ENCODE peak calls at places on chromosomes 11 and 22, in eight cellular contexts. O is NB4, C is BJ, N is Caco-2, X is fibroblast of pulmonary artery, A is spleen, Q is Peyer's patch, Z is upper lobe of right lung. I is an unnamed sample.

GRCh38 chr11:74675761-74676160 is 55.5 kb downstream of the CHRDL2 start:
- DNase-seq in Z (no peak), Q (no peak), X (no peak), O (no peak), N (no peak), A (no peak), C (no peak), I (no peak)

GRCh38 chr22:49983148-49984042 is 22.8 kb downstream of the PIM3 start:
- DNase-seq in X (no peak), Q (peak), Z (peak), N (peak), C (no peak), A (peak), O (no peak), I (no peak)

GRCh38 chr11:11845066-11845465 is 3.3 kb downstream of the USP47 start:
- DNase-seq in C (no peak), O (no peak), Q (no peak), X (no peak), A (no peak), N (peak), Z (no peak), I (no peak)

GRCh38 chr11:108733479-108734116 is 68.7 kb downstream of the DDX10 start:
- DNase-seq in Z (no peak), O (peak), N (no peak), A (no peak), C (peak), Q (no peak), X (peak), I (peak)

GRCh38 chr22:50701428-50702154 is 29.0 kb downstream of the SHANK3 start:
- DNase-seq in O (no peak), Q (peak), Z (peak), X (no peak), A (no peak), N (no peak), C (no peak), I (no peak)

GRCh38 chr11:47267858-47268257 is 2.1 kb upstream of the MADD start:
- DNase-seq in Q (no peak), N (no peak), Z (peak), A (no peak), O (peak), X (no peak), C (no peak), I (no peak)

GRCh38 chr22:46055851-46056168 is 78.8 kb upstream of the WNT7B start:
- DNase-seq in C (no peak), Z (no peak), X (no peak), A (no peak), Q (no peak), O (no peak), N (no peak), I (no peak)

GRCh38 chr22:23263651-23264555 is 83.6 kb downstream of the BCR start:
- DNase-seq in Z (no peak), A (peak), O (peak), C (no peak), Q (no peak), X (no peak), N (no peak), I (no peak)

GRCh38 chr11:73402834-73403185 is 26.6 kb downstream of the RELT start:
- DNase-seq in Z (no peak), C (no peak), O (peak), N (peak), Q (no peak), A (no peak), X (peak), I (no peak)
- TF ChIP-seq CTCF in Z (no peak), C (peak), O (peak), N (peak), Q (peak), A (no peak), X (peak), I (peak)

GRCh38 chr11:95520765-95521542 is 268.6 kb downstream of the FAM76B start:
- DNase-seq in O (no peak), Z (no peak), X (peak), Q (no peak), A (no peak), N (no peak), C (no peak), I (no peak)
- H3K4me3 ChIP-seq in O (no peak), Z (no peak), X (no peak), Q (no peak), A (no peak), N (no peak), C (no peak), I (no peak)

DNA sequence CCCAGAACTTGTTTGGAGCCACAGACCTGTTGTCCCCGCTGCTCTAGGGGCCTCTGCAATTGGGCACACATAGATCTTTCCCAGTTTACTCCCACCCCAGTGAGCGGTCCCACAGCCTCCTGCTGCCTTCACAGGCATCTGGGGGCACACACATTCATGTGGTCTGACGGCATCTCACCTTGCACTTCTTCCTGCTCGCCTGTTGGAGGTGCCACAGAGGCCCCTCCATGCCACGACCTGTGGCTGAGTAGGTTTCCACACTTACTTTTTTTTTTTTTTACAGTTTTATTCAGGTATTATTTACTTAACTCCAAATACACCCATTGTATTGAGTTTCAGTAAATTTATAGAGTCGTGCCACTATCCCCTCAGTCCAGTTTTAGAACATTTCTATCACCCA is 68.9 kb upstream of the SEPTIN5 start:
- DNase-seq in A (no peak), N (no peak), C (no peak), Z (no peak), Q (no peak), O (peak), X (no peak), I (no peak)
- TF ChIP-seq CTCF in A (no peak), N (no peak), C (no peak), Z (no peak), Q (no peak), O (no peak), X (no peak), I (no peak)

DNA sequence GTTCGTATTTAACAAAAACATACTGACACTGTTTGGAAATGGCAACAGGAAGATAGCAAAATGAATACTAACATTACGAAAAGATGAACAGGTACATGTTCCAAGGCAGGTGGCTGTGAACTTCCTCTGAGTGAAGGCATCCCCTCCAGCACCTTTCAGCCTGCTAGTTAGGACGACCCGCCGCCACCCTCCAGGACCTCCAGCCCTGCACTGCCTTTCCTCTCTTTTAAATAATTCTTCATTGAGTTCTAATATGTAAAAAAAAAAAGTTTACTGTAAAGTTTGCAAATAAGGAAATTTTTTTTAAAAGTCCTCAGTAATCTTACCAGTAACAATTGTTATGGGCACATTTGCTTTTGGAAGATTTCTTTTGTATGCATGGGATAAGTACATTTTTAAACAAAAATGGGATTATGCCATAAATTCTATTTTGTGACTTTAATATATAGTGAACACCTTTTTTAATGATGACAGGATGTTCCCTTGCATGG is 6.0 kb downstream of the NEAT1 start:
- DNase-seq in N (no peak), X (no peak), Q (peak), C (no peak), A (peak), O (no peak), Z (peak), I (no peak)
- H3K4me3 ChIP-seq in N (no peak), X (peak), Q (peak), C (peak), A (peak), O (peak), Z (peak), I (peak)

GRCh38 chr11:116835791-116836647 is 1.4 kb downstream of the APOA1 start:
- DNase-seq in A (peak), X (peak), Q (peak), O (peak), C (peak), N (peak), Z (peak), I (peak)
- TF ChIP-seq CTCF in A (peak), X (peak), Q (peak), O (peak), C (peak), N (peak), Z (peak), I (peak)

DNA sequence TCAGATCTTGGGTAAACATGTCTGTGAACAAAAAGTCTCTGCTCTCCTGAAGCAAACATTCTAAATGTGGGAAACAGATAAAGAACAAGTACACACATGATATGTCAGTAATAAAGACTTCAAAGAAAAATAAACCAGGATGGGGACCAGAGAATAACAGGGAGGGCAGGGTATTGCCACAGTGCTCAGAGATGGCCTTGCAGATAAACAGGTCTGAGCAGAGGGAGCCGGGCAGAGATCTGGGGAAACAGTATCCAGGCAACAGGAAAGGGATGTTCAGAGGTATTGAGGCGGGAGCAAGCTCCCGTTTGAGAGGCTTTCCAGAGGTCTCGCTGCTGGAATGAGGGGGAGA is 2.9 kb downstream of the CCDC86 start:
- DNase-seq in X (no peak), N (peak), Q (no peak), Z (no peak), C (no peak), O (no peak), A (no peak), I (no peak)
- H3K4me3 ChIP-seq in X (peak), N (no peak), Q (no peak), Z (no peak), C (no peak), O (peak), A (no peak), I (no peak)

DNA sequence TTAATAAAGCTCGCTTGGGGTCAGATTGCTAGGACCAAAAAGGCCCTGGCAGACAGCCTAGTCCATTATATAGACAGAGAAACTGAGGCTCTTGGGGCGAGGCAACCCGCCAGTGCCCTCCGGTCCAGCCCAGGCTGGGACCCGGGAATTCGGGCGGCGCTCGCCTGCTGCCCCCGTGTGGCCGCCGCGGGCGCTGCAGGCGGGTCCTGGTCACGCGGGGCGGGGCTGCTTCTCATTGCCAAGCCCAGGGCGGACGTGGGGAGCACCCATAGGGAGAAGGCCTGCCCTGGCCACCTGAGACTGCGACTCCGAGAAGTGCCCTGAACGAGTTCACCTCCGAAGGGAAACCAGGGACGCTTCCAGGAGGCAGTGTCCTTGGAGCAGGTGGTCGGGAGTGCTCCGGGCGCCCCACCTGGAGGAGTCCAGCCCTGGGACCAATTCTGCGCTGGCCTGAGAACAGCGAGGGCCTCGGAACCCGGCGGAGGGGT is 36.0 kb upstream of the CSNK1E start:
- DNase-seq in O (peak), A (peak), C (no peak), Q (peak), X (peak), N (peak), Z (peak), I (peak)
- TF ChIP-seq CTCF in O (peak), A (peak), C (peak), Q (peak), X (peak), N (peak), Z (peak), I (peak)

I was measured in AG10803.